ENCODE peak calls at places on chromosomes 6 and 20, in five cellular contexts. H, O, Q, A and J are unnamed samples.

GRCh38 chr20:63709149-63709527 is 1.3 kb downstream of the ZGPAT start:
- DNase-seq in H (no peak), O (no peak), Q (no peak), A (no peak), J (no peak)

GRCh38 chr6:85394853-85395538 is 54.9 kb upstream of the NT5E start:
- DNase-seq in H (no peak), O (no peak), Q (no peak), A (no peak), J (no peak)

GRCh38 chr6:56278186-56278585 is 30.8 kb upstream of the COL21A1 start:
- DNase-seq in H (no peak), O (no peak), Q (peak; percentile 15), A (no peak), J (no peak)

GRCh38 chr6:44047801-44048200 is 79.5 kb downstream of the MRPL14 start:
- DNase-seq in H (no peak), O (no peak), Q (no peak), A (no peak), J (no peak)

GRCh38 chr6:10190042-10190441 is 224.8 kb downstream of the TFAP2A start:
- DNase-seq in H (no peak), O (no peak), Q (no peak), A (no peak), J (no peak)

GRCh38 chr6:25138024-25138696 is 141.0 kb upstream of the CARMIL1 start:
- DNase-seq in H (peak; percentile 33), O (peak; percentile 53), Q (no peak), A (peak; percentile 37), J (peak; percentile 57)

GRCh38 chr6:140537211-140537610 is 1162.8 kb upstream of the CITED2 start:
- DNase-seq in H (no peak), O (no peak), Q (no peak), A (no peak), J (no peak)

GRCh38 chr6:12656841-12657435 is 59.6 kb upstream of the PHACTR1 start:
- DNase-seq in H (no peak), O (no peak), Q (no peak), A (no peak), J (no peak)

GRCh38 chr20:21189761-21190523 is 64.1 kb downstream of the KIZ start:
- DNase-seq in H (no peak), O (no peak), Q (peak; percentile 69), A (no peak), J (no peak)

GRCh38 chr20:16201191-16201590 is 372.1 kb downstream of the KIF16B start:
- DNase-seq in H (no peak), O (no peak), Q (no peak), A (no peak), J (no peak)

GRCh38 chr6:92132446-92132845 is 1286.9 kb downstream of the EPHA7 start:
- DNase-seq in H (no peak), O (no peak), Q (no peak), A (no peak), J (no peak)